ENCODE peak calls at places on chromosomes 1 and 21, in seven cellular contexts. A is right cardiac atrium; C is prostate gland; R is SK-N-DZ; X is G401; V is psoas muscle; K is stimulated activated CD4-positive, alpha-beta T cell treated with anti-CD3 and anti-CD28 coated beads, Interleukin-4, amount 100 ng/mL, for 1 hour. P is an unnamed sample.

GRCh38 chr1:17596186-17596585 is 56.7 kb downstream of the ARHGEF10L start:
- DNase-seq in A (no peak), C (no peak), R (no peak), X (no peak), V (no peak), K (no peak), P (no peak)

GRCh38 chr1:36369061-36369470 is 16.7 kb downstream of the STK40 start:
- DNase-seq in A (peak), C (peak), R (peak), X (peak), V (peak), K (peak), P (no peak)

GRCh38 chr1:15283500-15283899 is 36.5 kb downstream of the FHAD1 start:
- DNase-seq in A (no peak), C (peak), R (no peak), X (no peak), V (no peak), K (no peak), P (peak)

GRCh38 chr1:113903496-113904291 is 905 bp downstream of the AP4B1 start:
- DNase-seq in A (no peak), C (no peak), R (peak), X (no peak), V (no peak), K (peak), P (no peak)

GRCh38 chr1:25520446-25521061 is 22.9 kb upstream of the LDLRAP1 start:
- DNase-seq in A (peak), C (peak), R (peak), X (peak), V (peak), K (peak), P (no peak)

GRCh38 chr1:18611311-18611710 is 19.3 kb upstream of the PAX7 start:
- DNase-seq in A (no peak), C (no peak), R (no peak), X (no peak), V (no peak), K (no peak), P (no peak)

GRCh38 chr21:42276076-42276475 is 39.1 kb downstream of the TFF3 start:
- DNase-seq in A (no peak), C (peak), R (no peak), X (no peak), V (no peak), K (no peak), P (peak)

GRCh38 chr1:29142714-29143113 is 19.0 kb upstream of the TMEM200B start:
- DNase-seq in A (no peak), C (no peak), R (no peak), X (no peak), V (no peak), K (no peak), P (no peak)

GRCh38 chr21:36854391-36854790 is 112.1 kb downstream of the HLCS start:
- DNase-seq in A (no peak), C (no peak), R (peak), X (peak), V (no peak), K (no peak), P (no peak)

GRCh38 chr21:34199121-34199910 is 125.9 kb downstream of the MRPS6 start:
- DNase-seq in A (no peak), C (no peak), R (no peak), X (peak), V (no peak), K (no peak), P (no peak)

GRCh38 chr1:159951551-159951950 is 2.5 kb downstream of the SLAMF9 start:
- DNase-seq in A (no peak), C (no peak), R (no peak), X (no peak), V (no peak), K (no peak), P (no peak)

GRCh38 chr1:33181906-33182305 is at the start of gene TRIM62:
- DNase-seq in A (peak), C (peak), R (peak), X (peak), V (peak), K (peak), P (peak)

GRCh38 chr1:26862781-26863676 is at the start of gene SFN:
- DNase-seq in A (peak), C (peak), R (no peak), X (peak), V (no peak), K (peak), P (peak)

GRCh38 chr1:90725961-90726715 is 9.0 kb upstream of the BARHL2 start:
- DNase-seq in A (no peak), C (no peak), R (no peak), X (peak), V (no peak), K (no peak), P (no peak)

GRCh38 chr1:156813750-156814570 is 2.7 kb downstream of the SH2D2A start:
- DNase-seq in A (peak), C (peak), R (no peak), X (peak), V (peak), K (peak), P (peak)

GRCh38 chr1:232704694-232705680 is 75.1 kb upstream of the SIPA1L2 start:
- DNase-seq in A (no peak), C (peak), R (peak), X (peak), V (no peak), K (no peak), P (no peak)

GRCh38 chr1:2314803-2315710 is 76.3 kb downstream of the MORN1 start:
- DNase-seq in A (peak), C (no peak), R (no peak), X (no peak), V (peak), K (peak), P (peak)

GRCh38 chr1:195756109-195756508 is 852.1 kb downstream of the KCNT2 start:
- DNase-seq in A (no peak), C (no peak), R (no peak), X (no peak), V (no peak), K (no peak), P (no peak)

GRCh38 chr1:154989195-154989860 is 4.1 kb upstream of the LENEP start:
- DNase-seq in A (no peak), C (no peak), R (no peak), X (no peak), V (peak), K (no peak), P (peak)